ENCODE peak calls at places on chromosomes 3 and 15, in four cellular contexts. G is WERI-Rb-1, W is transverse colon, O is A549. D is an unnamed sample.

GRCh38 chr15:25777047-25777446 is 86.1 kb downstream of the ATP10A start:
- DNase-seq in G (no peak), W (no peak), O (no peak), D (no peak)

GRCh38 chr3:140246578-140246977 is 311.6 kb downstream of the CLSTN2 start:
- DNase-seq in G (no peak), W (no peak), O (no peak), D (no peak)

GRCh38 chr3:184448321-184449160 is 68.7 kb downstream of the CHRD start:
- DNase-seq in G (no peak), W (no peak), O (peak; percentile 13), D (peak; percentile 81)

GRCh38 chr3:120174811-120175210 is 80.6 kb upstream of the GSK3B start:
- DNase-seq in G (no peak), W (no peak), O (no peak), D (no peak)

GRCh38 chr15:73685981-73686380 is 1.8 kb downstream of the CD276 start:
- DNase-seq in G (no peak), W (no peak), O (no peak), D (peak; percentile 48)

GRCh38 chr3:189871384-189871783 is 240.2 kb downstream of the TP63 start:
- DNase-seq in G (no peak), W (no peak), O (no peak), D (no peak)

GRCh38 chr3:18423401-18424212 is 1.5 kb downstream of the SATB1 start:
- DNase-seq in G (peak; percentile 44), W (peak; percentile 61), O (no peak), D (no peak)

GRCh38 chr15:98428253-98428989 is 219.9 kb upstream of the IGF1R start:
- DNase-seq in G (peak; percentile 46), W (peak; percentile 68), O (peak; percentile 85), D (no peak)

DNA sequence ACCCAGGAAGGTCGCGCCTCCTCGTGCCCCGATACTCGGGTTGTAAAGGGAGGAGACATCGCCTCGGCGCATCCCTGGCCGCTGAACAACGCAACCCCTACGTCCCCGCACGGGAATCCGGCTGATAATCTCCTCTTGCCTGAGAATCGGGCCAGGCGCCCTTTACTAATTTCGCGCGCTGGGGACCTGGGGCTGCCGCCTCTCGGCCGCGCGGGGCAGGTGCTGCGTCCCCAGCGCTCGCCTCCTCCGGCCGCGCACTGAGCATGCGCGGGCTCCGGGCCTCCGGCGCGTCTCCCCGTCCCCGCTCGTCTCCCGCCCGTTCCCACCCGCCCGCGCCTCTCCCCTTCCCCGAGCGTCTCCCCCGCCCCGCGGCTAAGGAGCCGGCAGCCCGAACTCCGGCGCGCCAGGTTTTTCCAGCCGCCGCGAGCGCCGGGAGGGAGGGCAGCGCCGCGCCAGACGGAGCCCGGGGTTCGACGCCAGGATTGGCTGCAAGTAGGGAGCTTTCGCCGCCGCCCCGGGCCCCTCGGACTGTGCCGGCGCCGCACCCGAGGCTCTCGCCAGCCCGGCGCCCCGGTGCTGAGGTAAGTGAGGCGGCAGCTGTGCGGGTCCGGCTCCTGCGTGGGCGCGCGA is at the start of gene CNTN4:
- DNase-seq in G (peak; percentile 91), W (peak; percentile 84), O (peak; percentile 38), D (peak; percentile 21)
- TF ChIP-seq CTCF in G (peak; percentile 41), W (peak; percentile 30), O (no peak), D (no peak)

GRCh38 chr3:31937225-31937624 is 43.8 kb downstream of the OSBPL10 start:
- DNase-seq in G (no peak), W (no peak), O (no peak), D (no peak)
- TF ChIP-seq CTCF in G (no peak), W (no peak), O (no peak), D (no peak)

GRCh38 chr3:193470710-193471109 is 84.0 kb downstream of the ATP13A4 start:
- DNase-seq in G (no peak), W (no peak), O (no peak), D (no peak)

DNA sequence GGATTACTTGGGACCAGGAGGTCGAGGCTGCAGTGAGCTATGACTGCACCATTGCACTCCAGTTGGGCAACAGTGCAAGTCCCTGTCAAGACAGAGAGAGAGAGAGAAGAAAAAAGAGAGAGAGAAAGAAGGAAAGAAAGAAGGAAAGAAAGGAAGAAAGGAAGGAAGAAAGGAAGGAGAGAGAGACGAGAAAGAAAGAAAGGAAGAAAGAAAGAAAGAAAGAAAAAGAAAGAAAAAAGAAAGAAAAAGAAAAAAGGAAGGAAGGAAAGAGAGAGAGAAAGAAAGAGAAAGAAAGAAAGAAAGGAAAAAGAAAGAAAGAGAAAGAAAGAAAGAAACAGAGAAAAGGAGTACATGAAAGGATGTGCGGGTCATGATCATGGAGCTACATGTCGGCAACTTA is 80.2 kb downstream of the ATP13A4 start:
- DNase-seq in G (no peak), W (no peak), O (no peak), D (no peak)
- TF ChIP-seq CTCF in G (no peak), W (no peak), O (no peak), D (no peak)

GRCh38 chr3:137035631-137036030 is 77.8 kb downstream of the IL20RB start:
- DNase-seq in G (peak; percentile 43), W (no peak), O (peak; percentile 28), D (no peak)
- TF ChIP-seq CTCF in G (peak; percentile 71), W (no peak), O (peak; percentile 18), D (peak; percentile 53)

GRCh38 chr3:151192545-151192944 is 10.5 kb downstream of the GPR171 start:
- DNase-seq in G (no peak), W (no peak), O (no peak), D (no peak)
- TF ChIP-seq CTCF in G (no peak), W (no peak), O (no peak), D (no peak)

D was measured in retinal pigment epithelial cell.